ENCODE peak calls at places on chromosomes 11 and 22, in six cellular contexts. A is neural progenitor cell; W is GM23338; C is heart right ventricle; Y is tibial artery; Q is CD4-positive, alpha-beta memory T cell. M is an unnamed sample.

GRCh38 chr22:42871146-42872050 is 14.3 kb upstream of the ARFGAP3 start:
- DNase-seq in Y (no peak), Q (no peak), W (no peak), A (no peak), C (no peak), M (no peak)

GRCh38 chr22:26170795-26171194 is 1.5 kb downstream of the SEZ6L start:
- DNase-seq in Y (no peak), Q (no peak), W (peak; percentile 85), C (peak; percentile 5), A (peak; percentile 85), M (peak; percentile 46)

GRCh38 chr11:82546556-82547162 is 187.0 kb downstream of the FAM181B start:
- DNase-seq in W (no peak), Y (no peak), A (peak; percentile 18), Q (no peak), C (no peak), M (no peak)

GRCh38 chr22:50727678-50728522 is 10.1 kb upstream of the ACR start:
- DNase-seq in C (no peak), A (no peak), W (no peak), Y (no peak), Q (no peak), M (peak; percentile 11)

GRCh38 chr11:11770921-11771484 is 70.8 kb upstream of the USP47 start:
- DNase-seq in W (no peak), Y (no peak), Q (no peak), A (no peak), C (no peak), M (no peak)

GRCh38 chr11:71474141-71474770 is 21.3 kb downstream of the NADSYN1 start:
- DNase-seq in A (no peak), W (no peak), C (no peak), Y (no peak), Q (no peak), M (no peak)

GRCh38 chr22:38223289-38223960 is 21.6 kb downstream of the MAFF start:
- DNase-seq in A (no peak), W (no peak), C (no peak), Y (no peak), Q (no peak), M (no peak)

GRCh38 chr11:358129-358805 is 11.0 kb upstream of the B4GALNT4 start:
- DNase-seq in A (no peak), W (no peak), C (no peak), Q (no peak), Y (no peak), M (no peak)

GRCh38 chr22:26321469-26321913 is 107.6 kb upstream of the ASPHD2 start:
- DNase-seq in Y (no peak), Q (no peak), C (peak; percentile 51), A (no peak), W (peak; percentile 23), M (no peak)

GRCh38 chr22:21768435-21768834 is 32.8 kb upstream of the YPEL1 start:
- DNase-seq in C (no peak), Q (no peak), A (no peak), W (no peak), Y (no peak), M (no peak)

GRCh38 chr11:94629741-94630140 is 62.6 kb downstream of the PIWIL4 start:
- DNase-seq in W (no peak), Y (no peak), Q (no peak), A (no peak), C (no peak), M (no peak)
- H3K4me1 ChIP-seq in W (no peaks in the 10 kb centered on the region), Y (no peaks in the 10 kb centered on the region), Q (no peaks in the 10 kb centered on the region), A (no peaks in the 10 kb centered on the region), C (no peaks in the 10 kb centered on the region), M (no peaks in the 10 kb centered on the region)

DNA sequence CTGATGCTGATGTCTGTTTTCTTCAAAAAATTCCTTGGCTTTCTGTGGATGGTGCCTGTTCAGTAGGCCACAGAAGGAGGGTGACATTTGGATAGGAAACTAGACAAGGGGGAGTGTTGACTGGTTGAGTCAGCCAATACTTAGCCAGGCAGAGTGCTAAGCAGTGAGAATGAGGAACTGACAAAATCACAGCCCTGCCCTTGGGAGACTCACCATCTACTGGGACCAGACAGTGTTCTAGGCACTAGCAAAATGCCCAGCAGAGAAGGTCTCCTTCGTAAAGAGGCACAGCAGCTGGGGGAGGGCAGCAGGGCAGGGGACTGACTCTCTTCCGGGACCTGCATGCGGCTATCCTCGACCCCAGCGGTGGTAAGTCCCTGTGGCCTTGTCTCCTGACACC is 190.2 kb downstream of the DSCAML1 start:
- DNase-seq in C (no peak), A (no peak), Q (no peak), W (no peak), Y (no peak), M (peak; percentile 40)
- H3K4me1 ChIP-seq in C (no peaks in the 10 kb centered on the region), A (peaks cover 15% of the 10 kb centered on the region), Q (peaks cover 11% of the 10 kb centered on the region), W (peaks cover 14% of the 10 kb centered on the region), Y (no peaks in the 10 kb centered on the region), M (no peaks in the 10 kb centered on the region)

GRCh38 chr22:31625257-31625640 is 36.8 kb downstream of the PISD start:
- DNase-seq in C (no peak), Q (no peak), W (no peak), Y (no peak), A (no peak), M (no peak)

GRCh38 chr22:31628362-31628761 is 33.7 kb downstream of the PISD start:
- DNase-seq in C (no peak), Y (no peak), W (no peak), Q (no peak), A (no peak), M (no peak)

GRCh38 chr22:31627223-31627731 is 34.7 kb downstream of the PISD start:
- DNase-seq in A (no peak), Q (no peak), Y (no peak), C (no peak), W (no peak), M (no peak)

GRCh38 chr22:31625661-31626426 is 36.2 kb downstream of the PISD start:
- DNase-seq in Y (no peak), C (peak; percentile 46), Q (no peak), A (peak; percentile 89), W (peak; percentile 95), M (no peak)

GRCh38 chr22:31626427-31627150 is 35.4 kb downstream of the PISD start:
- DNase-seq in Y (no peak), Q (no peak), A (no peak), C (no peak), W (no peak), M (no peak)
- H3K4me1 ChIP-seq in Y (peaks cover 43% of the 10 kb centered on the region), Q (peaks cover 46% of the 10 kb centered on the region), A (peaks cover 37% of the 10 kb centered on the region), C (peaks cover 26% of the 10 kb centered on the region), W (peaks cover 19% of the 10 kb centered on the region), M (peaks cover 17% of the 10 kb centered on the region)

GRCh38 chr22:35841907-35842518 is 124.3 kb downstream of the APOL5 start:
- DNase-seq in W (no peak), C (no peak), Y (no peak), A (no peak), Q (no peak), M (no peak)
- H3K4me1 ChIP-seq in W (peaks cover 43% of the 10 kb centered on the region), C (peaks cover 2% of the 10 kb centered on the region), Y (peaks cover 46% of the 10 kb centered on the region), A (peaks cover 21% of the 10 kb centered on the region), Q (no peaks in the 10 kb centered on the region), M (peaks cover 12% of the 10 kb centered on the region)

GRCh38 chr22:46001426-46002106 is 24.6 kb upstream of the WNT7B start:
- DNase-seq in C (no peak), Q (no peak), Y (no peak), A (no peak), W (no peak), M (no peak)

GRCh38 chr22:45999379-45999971 is 22.5 kb upstream of the WNT7B start:
- DNase-seq in W (no peak), A (no peak), Y (no peak), Q (no peak), C (no peak), M (no peak)

GRCh38 chr22:45998638-45999378 is 21.8 kb upstream of the WNT7B start:
- DNase-seq in C (no peak), W (no peak), Y (no peak), Q (no peak), A (no peak), M (no peak)

GRCh38 chr22:46001046-46001425 is 24.1 kb upstream of the WNT7B start:
- DNase-seq in Q (no peak), A (no peak), W (no peak), Y (no peak), C (no peak), M (no peak)

GRCh38 chr22:46000081-46001027 is 23.4 kb upstream of the WNT7B start:
- DNase-seq in W (no peak), C (no peak), Y (no peak), A (no peak), Q (no peak), M (no peak)
- H3K4me1 ChIP-seq in W (no peaks in the 10 kb centered on the region), C (peaks cover 40% of the 10 kb centered on the region), Y (peaks cover 44% of the 10 kb centered on the region), A (peaks cover 6% of the 10 kb centered on the region), Q (no peaks in the 10 kb centered on the region), M (no peaks in the 10 kb centered on the region)

GRCh38 chr11:57651408-57651807 is 1.7 kb upstream of the YPEL4 start:
- DNase-seq in W (no peak), Y (no peak), A (no peak), Q (no peak), C (no peak), M (no peak)

GRCh38 chr11:57648791-57649735 is 649 bp downstream of the YPEL4 start:
- DNase-seq in A (peak; percentile 73), Y (no peak), Q (no peak), W (peak; percentile 76), C (no peak), M (no peak)

GRCh38 chr11:57649826-57650738 is at the start of gene YPEL4:
- DNase-seq in A (peak; percentile 69), Y (peak; percentile 52), C (peak; percentile 60), Q (peak; percentile 70), W (peak; percentile 69), M (no peak)

GRCh38 chr11:57653162-57653561 is 3.5 kb upstream of the YPEL4 start:
- DNase-seq in A (no peak), C (no peak), Y (no peak), Q (no peak), W (no peak), M (no peak)

DNA sequence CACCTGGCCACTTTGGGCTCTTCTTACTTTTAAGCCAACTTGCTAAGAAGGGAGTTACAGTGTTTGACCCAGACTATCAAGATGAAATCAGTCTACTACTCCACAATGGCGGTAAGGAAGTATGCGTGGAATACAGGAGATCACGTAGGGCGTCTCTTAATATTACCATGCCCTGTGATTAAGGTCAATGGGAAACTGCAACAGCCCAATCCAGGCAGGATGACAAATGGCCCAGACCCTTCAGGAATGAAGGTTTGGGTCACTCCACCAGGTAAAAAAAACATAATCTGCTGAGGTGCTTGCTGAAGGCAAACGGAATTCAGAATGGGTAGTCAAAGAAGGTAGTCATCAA is 1.0 kb upstream of the YPEL4 start:
- DNase-seq in W (no peak), Q (no peak), Y (no peak), A (no peak), C (no peak), M (no peak)
- H3K4me1 ChIP-seq in W (peaks cover 52% of the 10 kb centered on the region), Q (peaks cover 18% of the 10 kb centered on the region), Y (peaks cover 41% of the 10 kb centered on the region), A (peaks cover 66% of the 10 kb centered on the region), C (peaks cover 3% of the 10 kb centered on the region), M (no peaks in the 10 kb centered on the region)

GRCh38 chr11:16297332-16297731 is 59.0 kb downstream of the SOX6 start:
- DNase-seq in C (no peak), Y (no peak), W (no peak), Q (no peak), A (no peak), M (no peak)
- H3K4me1 ChIP-seq in C (no peaks in the 10 kb centered on the region), Y (peaks cover 14% of the 10 kb centered on the region), W (peaks cover 7% of the 10 kb centered on the region), Q (no peaks in the 10 kb centered on the region), A (peaks cover 36% of the 10 kb centered on the region), M (peaks cover 8% of the 10 kb centered on the region)

GRCh38 chr11:68840661-68841653 is 759 bp downstream of the CPT1A start:
- DNase-seq in W (peak; percentile 73), Q (no peak), C (peak; percentile 45), A (peak; percentile 34), Y (peak; percentile 52), M (peak; percentile 87)
- H3K4me1 ChIP-seq in W (peaks cover 17% of the 10 kb centered on the region), Q (peaks cover 67% of the 10 kb centered on the region), C (peaks cover 19% of the 10 kb centered on the region), A (peaks cover 10% of the 10 kb centered on the region), Y (peaks cover 79% of the 10 kb centered on the region), M (peaks cover 25% of the 10 kb centered on the region)

M was measured in pancreas.